ENCODE peak calls at places on chromosomes 4 and X, in four cellular contexts. A is breast epithelium, J is lower leg skin, D is gastrocnemius medialis. B is an unnamed sample.

GRCh38 chr4:6446538-6447451 is 25.6 kb downstream of the PPP2R2C start:
- DNase-seq in D (no peak), A (no peak), J (no peak), B (no peak)

GRCh38 chr4:73446336-73446938 is 10.4 kb downstream of the AFP start:
- DNase-seq in A (no peak), D (no peak), J (no peak), B (peak)

GRCh38 chr4:6999172-7000086 is 43.7 kb upstream of the TADA2B start:
- DNase-seq in A (no peak), D (no peak), J (no peak), B (no peak)

GRCh38 chr4:165079476-165079875 is 25.8 kb downstream of the TRIM75 start:
- DNase-seq in J (no peak), D (peak), A (no peak), B (peak)

GRCh38 chr4:111435986-111436744 is 709.1 kb upstream of the FAM241A start:
- DNase-seq in J (no peak), A (no peak), D (no peak), B (no peak)

GRCh38 chr4:6799091-6799490 is 16.6 kb downstream of the KIAA0232 start:
- DNase-seq in A (no peak), J (no peak), D (no peak), B (no peak)

GRCh38 chrX:18448416-18448815 is 23.0 kb downstream of the CDKL5 start:
- DNase-seq in D (no peak), A (no peak), J (no peak), B (no peak)

GRCh38 chrX:109856974-109857373 is 123.9 kb upstream of the ACSL4 start:
- DNase-seq in D (no peak), A (no peak), J (no peak), B (no peak)

GRCh38 chrX:47146936-47147859 is 2.2 kb downstream of the RBM10 start:
- DNase-seq in J (no peak), D (no peak), A (no peak), B (no peak)

GRCh38 chrX:115949900-115950822 is 220.4 kb upstream of the AGTR2 start:
- DNase-seq in J (no peak), D (no peak), A (no peak), B (no peak)

DNA sequence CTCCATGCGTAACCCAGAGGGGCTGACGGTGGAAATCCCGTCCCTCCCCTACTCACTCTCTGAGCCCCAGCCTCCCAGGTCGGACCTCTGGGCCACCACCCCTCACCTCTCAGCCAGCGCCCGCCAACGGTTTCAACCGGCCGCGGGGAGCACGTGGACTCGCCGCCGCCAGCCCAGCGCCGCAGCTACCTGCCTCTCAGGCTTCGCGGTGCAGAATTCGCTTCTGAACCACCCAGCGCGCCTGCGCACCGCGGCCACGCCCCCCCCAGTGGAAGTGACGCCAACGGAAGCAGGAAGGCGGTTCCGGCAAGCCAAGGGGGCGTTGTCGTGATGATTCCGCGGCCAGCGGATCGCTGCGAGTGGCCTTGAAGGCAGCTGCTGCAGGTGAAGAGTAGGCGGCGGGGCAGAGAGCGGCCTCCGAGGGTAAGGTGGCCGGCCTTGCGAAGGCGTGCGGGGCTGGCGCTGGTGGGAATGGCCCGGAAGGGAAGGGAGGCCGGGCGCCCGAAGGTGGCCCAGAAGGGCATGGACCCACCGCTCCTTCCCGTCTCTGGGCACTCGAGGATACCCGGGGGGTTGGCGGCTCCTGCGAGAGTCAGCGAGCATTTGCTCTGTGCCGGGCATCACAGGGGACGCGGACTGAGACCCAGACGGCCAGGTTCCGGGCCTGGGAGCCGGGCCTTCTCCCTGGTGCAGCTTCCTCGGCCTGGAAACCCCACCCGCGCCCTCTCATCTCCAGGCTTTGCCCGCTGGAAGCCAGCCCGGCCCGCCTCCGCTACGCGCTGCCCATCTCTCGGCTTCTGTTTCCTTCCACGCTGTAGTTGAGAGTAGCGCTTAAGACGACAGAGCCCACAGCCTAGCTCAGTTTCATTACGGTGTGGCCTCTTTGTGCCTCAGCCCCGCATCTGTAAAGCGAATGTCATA is at the start of the genes LYAR and ZBTB49:
- DNase-seq in A (peak), D (peak), J (peak), B (peak)
- TF ChIP-seq POLR2A in A (no peak), D (peak), J (no peak), B (peak)

DNA sequence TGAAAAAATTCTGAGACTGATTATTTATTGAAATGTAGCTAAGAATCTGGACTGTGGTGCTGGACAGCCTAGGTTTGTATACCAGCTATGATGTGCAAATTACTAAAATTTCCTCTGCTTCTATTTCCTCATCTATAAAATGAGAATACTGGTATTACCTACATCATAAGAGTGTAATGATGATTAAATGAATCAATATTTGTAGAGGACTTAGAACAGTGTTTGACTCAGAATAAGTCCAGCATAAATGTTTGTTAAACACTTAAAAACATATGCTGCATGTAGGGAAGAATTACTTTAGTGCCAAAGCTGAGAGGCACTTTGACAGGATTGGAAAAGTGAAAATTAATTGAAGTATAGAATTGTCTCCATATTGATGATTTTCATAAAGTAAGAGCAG is 55.3 kb upstream of the TMPRSS11F start:
- DNase-seq in A (no peak), J (no peak), D (no peak), B (no peak)
- TF ChIP-seq POLR2A in A (no peak), J (no peak), D (no peak), B (no peak)

DNA sequence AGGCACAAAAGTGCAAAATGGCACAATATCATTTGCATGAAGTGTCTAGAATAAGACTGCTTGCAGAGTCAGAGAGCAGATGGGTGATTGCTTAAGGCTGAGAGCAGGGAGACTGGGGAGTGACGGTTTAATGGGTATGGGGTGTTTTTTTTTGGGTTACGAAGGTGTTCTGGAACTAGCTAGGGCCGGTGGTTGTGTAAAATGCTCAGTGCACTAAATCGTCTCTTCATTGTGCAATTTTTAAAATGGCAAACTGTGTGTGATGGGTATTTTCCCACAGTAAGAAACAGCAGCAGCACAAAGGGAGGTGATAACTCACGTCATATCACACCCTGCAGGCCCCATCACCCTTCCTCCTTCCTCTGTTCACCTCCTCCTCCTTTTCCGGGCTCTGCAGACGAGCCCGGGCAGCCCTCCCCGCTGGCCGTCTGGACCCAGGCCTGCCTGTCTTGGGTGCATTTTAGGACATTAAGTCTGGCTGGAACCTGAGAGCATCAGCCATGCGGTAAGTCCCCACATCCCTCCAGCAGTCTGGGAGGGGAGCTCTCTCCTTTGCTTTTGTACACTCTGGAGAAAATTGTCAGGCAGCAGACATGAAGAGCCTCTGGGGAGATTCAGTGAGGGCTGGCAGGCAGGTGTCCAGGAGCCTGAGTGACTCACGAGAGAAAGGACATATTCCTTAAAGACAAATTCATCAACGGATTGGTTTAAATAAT is 42.7 kb downstream of the ASMT start:
- DNase-seq in D (no peak), J (no peak), A (no peak), B (peak)
- TF ChIP-seq POLR2A in D (no peak), J (no peak), A (no peak), B (no peak)

DNA sequence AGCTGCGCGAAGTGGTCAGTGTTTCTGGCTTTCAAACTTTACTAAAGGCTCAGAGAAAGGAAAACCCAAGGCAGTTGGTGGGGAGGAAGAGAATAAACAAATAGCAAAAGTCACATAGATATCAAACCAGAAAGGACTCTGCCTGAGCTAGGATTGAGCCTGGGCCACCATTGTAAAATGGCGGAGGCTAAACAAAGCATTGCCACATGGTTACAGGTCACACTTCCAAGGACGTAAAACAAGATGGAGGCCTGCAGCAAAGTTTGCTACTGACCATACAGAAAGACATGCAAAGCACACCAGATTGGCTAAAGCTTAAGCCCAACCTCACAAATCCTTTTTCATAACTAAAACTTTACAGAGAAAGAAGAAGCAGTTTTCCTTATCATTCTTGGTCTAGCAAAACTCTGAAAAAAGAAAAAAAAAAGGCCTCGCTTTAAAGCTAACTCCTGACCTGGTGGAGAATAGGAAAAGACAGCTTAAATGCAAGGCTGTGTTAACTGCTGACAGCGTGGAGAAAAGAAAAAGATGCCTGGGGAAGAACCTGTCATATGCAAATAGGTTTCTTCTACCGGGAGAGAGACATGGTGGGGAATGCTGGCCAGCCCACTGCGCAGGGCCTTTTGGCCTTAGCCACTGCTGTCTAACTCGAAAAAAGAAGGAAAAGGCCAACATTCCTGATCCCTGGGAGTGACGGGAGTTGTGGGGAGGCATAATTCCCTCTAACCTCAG is 81.8 kb upstream of the SMARCA5 start:
- DNase-seq in A (no peak), D (no peak), J (no peak), B (no peak)
- TF ChIP-seq POLR2A in A (no peak), D (no peak), J (no peak), B (no peak)

GRCh38 chr4:40055873-40056721 is 553 bp upstream of the N4BP2 start:
- DNase-seq in D (peak), A (peak), J (peak), B (peak)
- TF ChIP-seq POLR2A in D (no peak), A (no peak), J (no peak), B (no peak)

GRCh38 chr4:76949293-76950051 is at the start of gene SEPTIN11:
- DNase-seq in J (peak), A (peak), D (peak), B (peak)

GRCh38 chr4:76947369-76947768 is 2.2 kb upstream of the SEPTIN11 start:
- DNase-seq in J (no peak), A (no peak), D (no peak), B (no peak)

GRCh38 chr4:76950846-76951321 is 1.3 kb downstream of the SEPTIN11 start:
- DNase-seq in A (no peak), J (no peak), D (no peak), B (peak)

GRCh38 chr4:76950052-76950845 is 697 bp downstream of the SEPTIN11 start:
- DNase-seq in D (no peak), J (peak), A (no peak), B (peak)

GRCh38 chr4:76948441-76949292 is 885 bp upstream of the SEPTIN11 start:
- DNase-seq in A (peak), D (peak), J (peak), B (peak)
- TF ChIP-seq POLR2A in A (no peak), D (peak), J (no peak), B (no peak)

GRCh38 chr4:24584175-24584850 is at the start of gene DHX15:
- DNase-seq in J (peak), D (peak), A (peak), B (peak)
- TF ChIP-seq POLR2A in J (no peak), D (peak), A (peak), B (peak)

DNA sequence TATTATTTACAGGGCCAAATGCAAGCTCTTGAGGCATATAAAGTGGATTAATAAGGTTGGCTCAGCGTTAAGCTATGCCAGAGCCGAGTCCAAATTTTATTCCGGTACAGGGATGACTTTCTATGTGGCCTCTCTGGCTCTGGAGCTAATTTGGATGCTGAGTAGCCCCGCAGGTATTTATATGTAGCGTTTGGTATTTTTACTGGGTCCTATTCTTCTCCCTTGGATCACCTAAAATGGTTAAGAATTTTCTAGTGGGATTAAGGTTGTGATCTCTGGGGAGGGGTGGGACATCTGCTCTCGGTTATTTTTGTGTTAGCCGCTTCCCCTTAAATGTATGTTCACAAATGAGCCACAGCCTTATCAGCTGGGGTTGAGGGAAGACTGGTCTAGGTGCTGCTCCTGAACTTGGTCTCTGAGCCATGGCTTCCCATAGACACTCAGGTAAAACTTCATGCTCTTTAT is 49.4 kb downstream of the FHL1 start:
- DNase-seq in D (no peak), J (no peak), A (no peak), B (no peak)
- TF ChIP-seq POLR2A in D (peak), J (no peak), A (no peak), B (no peak)

GRCh38 chr4:128386761-128387599 is 99.4 kb upstream of the PGRMC2 start:
- DNase-seq in A (peak), J (peak), D (peak), B (peak)
- TF ChIP-seq POLR2A in A (no peak), J (no peak), D (no peak), B (no peak)